ENCODE peak calls at places on chromosomes 16 and 17, in six cellular contexts. L is HFFc6, S is AG04449, K is epithelial cell of proximal tubule, E is NCI-H510A treated with DMSO at 0.1 percent for 48 hours, U is EL. F is an unnamed sample.

GRCh38 chr17:42937712-42938596 is 26.3 kb downstream of the AARSD1 start:
- DNase-seq in L (peak; percentile 63), S (peak; percentile 5), K (no peak), E (peak; percentile 61), U (peak; percentile 65), F (peak; percentile 74)

GRCh38 chr17:12995106-12995895 is 22.5 kb downstream of the ELAC2 start:
- DNase-seq in L (no peak), S (no peak), K (no peak), E (no peak), U (no peak), F (no peak)

GRCh38 chr16:84728853-84729424 is 29.1 kb downstream of the USP10 start:
- DNase-seq in L (no peak), S (no peak), K (no peak), E (no peak), U (no peak), F (no peak)

GRCh38 chr16:4882261-4882632 is 35.0 kb downstream of the UBN1 start:
- DNase-seq in L (no peak), S (no peak), K (no peak), E (no peak), U (no peak), F (peak; percentile 46)

GRCh38 chr17:80817861-80818260 is 173.8 kb upstream of the CHMP6 start:
- DNase-seq in L (peak; percentile 47), S (no peak), K (no peak), E (no peak), U (peak; percentile 45), F (no peak)

GRCh38 chr16:53773150-53773846 is 69.3 kb downstream of the FTO start:
- DNase-seq in L (peak; percentile 74), S (peak; percentile 28), K (peak; percentile 99), E (peak; percentile 89), U (peak; percentile 72), F (peak; percentile 81)

GRCh38 chr17:65823713-65824112 is 262.3 kb upstream of the AXIN2 start:
- DNase-seq in L (no peak), S (no peak), K (no peak), E (no peak), U (no peak), F (no peak)

GRCh38 chr17:76373481-76373825 is 11.0 kb upstream of the SPHK1 start:
- DNase-seq in L (no peak), S (no peak), K (no peak), E (no peak), U (no peak), F (no peak)

GRCh38 chr17:44932526-44933097 is 15.0 kb downstream of the KIF18B start:
- DNase-seq in L (no peak), S (no peak), K (no peak), E (no peak), U (no peak), F (no peak)

GRCh38 chr17:16027708-16028584 is 28.3 kb downstream of the TTC19 start:
- DNase-seq in L (peak; percentile 94), S (peak; percentile 76), K (peak; percentile 83), E (peak; percentile 9), U (peak; percentile 94), F (peak; percentile 68)

GRCh38 chr17:50824429-50824828 is 11.0 kb upstream of the WFIKKN2 start:
- DNase-seq in L (no peak), S (no peak), K (no peak), E (no peak), U (no peak), F (no peak)

GRCh38 chr16:51994597-51994996 is 552.3 kb downstream of the TOX3 start:
- DNase-seq in L (peak; percentile 3), S (no peak), K (peak; percentile 79), E (peak; percentile 98), U (peak; percentile 3), F (peak; percentile 57)

GRCh38 chr16:2514333-2515179 is 804 bp downstream of the ATP6V0C start:
- DNase-seq in L (no peak), S (no peak), K (no peak), E (no peak), U (no peak), F (peak; percentile 64)

GRCh38 chr17:77881545-77881944 is 77.0 kb upstream of the TNRC6C start:
- DNase-seq in L (peak; percentile 9), S (no peak), K (no peak), E (peak; percentile 6), U (peak; percentile 57), F (peak; percentile 46)

GRCh38 chr16:74734361-74735161 is 33.9 kb upstream of the MLKL start:
- DNase-seq in L (no peak), S (no peak), K (no peak), E (no peak), U (peak; percentile 43), F (no peak)

GRCh38 chr17:10118788-10119130 is 79.6 kb downstream of the GAS7 start:
- DNase-seq in L (no peak), S (no peak), K (no peak), E (no peak), U (no peak), F (no peak)

GRCh38 chr17:50905460-50905803 is 39.3 kb upstream of the TOB1 start:
- DNase-seq in L (no peak), S (no peak), K (no peak), E (peak; percentile 68), U (no peak), F (peak; percentile 73)

GRCh38 chr17:15965510-15965909 is 20.6 kb downstream of the ADORA2B start:
- DNase-seq in L (no peak), S (no peak), K (no peak), E (peak; percentile 11), U (no peak), F (no peak)

GRCh38 chr17:69870091-69870530 is 204.9 kb upstream of the KCNJ16 start:
- DNase-seq in L (peak; percentile 85), S (no peak), K (peak; percentile 90), E (no peak), U (peak; percentile 97), F (no peak)

GRCh38 chr16:30139895-30140481 is 17.0 kb upstream of the MAPK3 start:
- DNase-seq in L (no peak), S (no peak), K (no peak), E (peak; percentile 97), U (no peak), F (peak; percentile 30)

GRCh38 chr16:4594433-4595410 is 20.0 kb downstream of the UBALD1 start:
- DNase-seq in L (no peak), S (no peak), K (no peak), E (no peak), U (no peak), F (no peak)

GRCh38 chr16:11152205-11152604 is 103.8 kb downstream of the SOCS1 start:
- DNase-seq in L (no peak), S (no peak), K (no peak), E (no peak), U (no peak), F (no peak)

GRCh38 chr16:27426423-27427408 is 24.7 kb downstream of the IL21R start:
- DNase-seq in L (peak; percentile 90), S (peak; percentile 54), K (peak; percentile 83), E (peak; percentile 36), U (peak; percentile 88), F (no peak)